ENCODE peak calls at places on chromosomes 6 and 20, in six cellular contexts. One of them, this sample, is unnamed.

GRCh38 chr6:110528051-110528929 is 51.9 kb upstream of the SLC22A16 start:
- DNase-seq in H1: peak
- DNase-seq in mesendoderm: peak
- DNase-seq in mesenchymal stem cell: peak
- DNase-seq in neuronal stem cell: peak
- DNase-seq in trophoblast cell: peak
- DNase-seq in this sample: peak

GRCh38 chr20:44911264-44911921 is 1.5 kb downstream of the PABPC1L start:
- DNase-seq in H1: peak
- DNase-seq in mesendoderm: peak
- DNase-seq in mesenchymal stem cell: peak
- DNase-seq in neuronal stem cell: peak
- DNase-seq in trophoblast cell: peak
- DNase-seq in this sample: peak

GRCh38 chr20:20743511-20744169 is 31.2 kb upstream of the RALGAPA2 start:
- DNase-seq in H1: peak
- DNase-seq in mesendoderm: peak
- DNase-seq in mesenchymal stem cell: peak
- DNase-seq in neuronal stem cell: peak
- DNase-seq in trophoblast cell: no peak
- DNase-seq in this sample: no peak

GRCh38 chr6:170279977-170280688 is 10.7 kb downstream of the DLL1 start:
- DNase-seq in H1: no peak
- DNase-seq in mesendoderm: peak
- DNase-seq in mesenchymal stem cell: no peak
- DNase-seq in neuronal stem cell: no peak
- DNase-seq in trophoblast cell: peak
- DNase-seq in this sample: peak

GRCh38 chr6:157328108-157328692 is 4.9 kb upstream of the TMEM242 start:
- DNase-seq in H1: no peak
- DNase-seq in mesendoderm: no peak
- DNase-seq in mesenchymal stem cell: no peak
- DNase-seq in neuronal stem cell: no peak
- DNase-seq in trophoblast cell: no peak
- DNase-seq in this sample: peak

GRCh38 chr6:146670161-146670560 is 71.4 kb downstream of the ADGB start:
- DNase-seq in H1: no peak
- DNase-seq in mesendoderm: no peak
- DNase-seq in mesenchymal stem cell: peak
- DNase-seq in neuronal stem cell: no peak
- DNase-seq in trophoblast cell: no peak
- DNase-seq in this sample: peak

GRCh38 chr6:39082310-39082709 is 32.7 kb downstream of the SAYSD1 start:
- DNase-seq in H1: peak
- DNase-seq in mesendoderm: no peak
- DNase-seq in mesenchymal stem cell: no peak
- DNase-seq in neuronal stem cell: no peak
- DNase-seq in trophoblast cell: no peak
- DNase-seq in this sample: no peak

GRCh38 chr6:130697661-130698535 is 129.3 kb upstream of the SMLR1 start:
- DNase-seq in H1: peak
- DNase-seq in mesendoderm: peak
- DNase-seq in mesenchymal stem cell: peak
- DNase-seq in neuronal stem cell: peak
- DNase-seq in trophoblast cell: peak
- DNase-seq in this sample: peak

GRCh38 chr20:3755814-3756480 is 11.6 kb downstream of the ADISSP start:
- DNase-seq in H1: no peak
- DNase-seq in mesendoderm: no peak
- DNase-seq in mesenchymal stem cell: no peak
- DNase-seq in neuronal stem cell: no peak
- DNase-seq in trophoblast cell: no peak
- DNase-seq in this sample: no peak

GRCh38 chr6:135568366-135568765 is 70.8 kb upstream of the AHI1 start:
- DNase-seq in H1: no peak
- DNase-seq in mesendoderm: peak
- DNase-seq in mesenchymal stem cell: peak
- DNase-seq in neuronal stem cell: no peak
- DNase-seq in trophoblast cell: no peak
- DNase-seq in this sample: peak

GRCh38 chr6:163404825-163405265 is 9.7 kb upstream of the QKI start:
- DNase-seq in H1: no peak
- DNase-seq in mesendoderm: peak
- DNase-seq in mesenchymal stem cell: peak
- DNase-seq in neuronal stem cell: no peak
- DNase-seq in trophoblast cell: no peak
- DNase-seq in this sample: no peak

GRCh38 chr6:165821754-165822153 is 158.7 kb upstream of the PDE10A start:
- DNase-seq in H1: no peak
- DNase-seq in mesendoderm: peak
- DNase-seq in mesenchymal stem cell: no peak
- DNase-seq in neuronal stem cell: no peak
- DNase-seq in trophoblast cell: no peak
- DNase-seq in this sample: peak

GRCh38 chr6:105152865-105153264 is 26.9 kb downstream of the POPDC3 start:
- DNase-seq in H1: no peak
- DNase-seq in mesendoderm: no peak
- DNase-seq in mesenchymal stem cell: no peak
- DNase-seq in neuronal stem cell: no peak
- DNase-seq in trophoblast cell: no peak
- DNase-seq in this sample: no peak

GRCh38 chr20:62303049-62303326 is 191 bp downstream of the ADRM1 start:
- DNase-seq in H1: no peak
- DNase-seq in mesendoderm: no peak
- DNase-seq in mesenchymal stem cell: no peak
- DNase-seq in neuronal stem cell: no peak
- DNase-seq in trophoblast cell: no peak
- DNase-seq in this sample: no peak

GRCh38 chr20:58892126-58892931 is 39.8 kb downstream of the GNAS start:
- DNase-seq in H1: peak
- DNase-seq in mesendoderm: peak
- DNase-seq in mesenchymal stem cell: peak
- DNase-seq in neuronal stem cell: peak
- DNase-seq in trophoblast cell: peak
- DNase-seq in this sample: peak

GRCh38 chr6:40894962-40895799 is 143.8 kb downstream of the UNC5CL start:
- DNase-seq in H1: peak
- DNase-seq in mesendoderm: peak
- DNase-seq in mesenchymal stem cell: peak
- DNase-seq in neuronal stem cell: peak
- DNase-seq in trophoblast cell: peak
- DNase-seq in this sample: peak

GRCh38 chr20:32963176-32963575 is 41.1 kb downstream of the SUN5 start:
- DNase-seq in H1: no peak
- DNase-seq in mesendoderm: no peak
- DNase-seq in mesenchymal stem cell: no peak
- DNase-seq in neuronal stem cell: no peak
- DNase-seq in trophoblast cell: no peak
- DNase-seq in this sample: no peak

GRCh38 chr6:125944434-125944816 is 12.1 kb upstream of the HINT3 start:
- DNase-seq in H1: no peak
- DNase-seq in mesendoderm: no peak
- DNase-seq in mesenchymal stem cell: peak
- DNase-seq in neuronal stem cell: no peak
- DNase-seq in trophoblast cell: no peak
- DNase-seq in this sample: peak

GRCh38 chr20:43916073-43916874 is 1.6 kb downstream of the TOX2 start:
- DNase-seq in H1: no peak
- DNase-seq in mesendoderm: peak
- DNase-seq in mesenchymal stem cell: peak
- DNase-seq in neuronal stem cell: no peak
- DNase-seq in trophoblast cell: no peak
- DNase-seq in this sample: no peak

GRCh38 chr20:61695741-61696140 is 369.9 kb downstream of the TAF4 start:
- DNase-seq in H1: no peak
- DNase-seq in mesendoderm: no peak
- DNase-seq in mesenchymal stem cell: no peak
- DNase-seq in neuronal stem cell: no peak
- DNase-seq in trophoblast cell: no peak
- DNase-seq in this sample: no peak

GRCh38 chr6:42929928-42930360 is 664 bp downstream of the CNPY3 start:
- DNase-seq in H1: no peak
- DNase-seq in mesendoderm: no peak
- DNase-seq in mesenchymal stem cell: peak
- DNase-seq in neuronal stem cell: no peak
- DNase-seq in trophoblast cell: no peak
- DNase-seq in this sample: peak

GRCh38 chr6:56650191-56650590 is 7.5 kb upstream of the DST start:
- DNase-seq in H1: no peak
- DNase-seq in mesendoderm: no peak
- DNase-seq in mesenchymal stem cell: peak
- DNase-seq in neuronal stem cell: no peak
- DNase-seq in trophoblast cell: no peak
- DNase-seq in this sample: no peak

GRCh38 chr6:56655250-56655649 is 12.6 kb upstream of the DST start:
- DNase-seq in H1: no peak
- DNase-seq in mesendoderm: no peak
- DNase-seq in mesenchymal stem cell: no peak
- DNase-seq in neuronal stem cell: no peak
- DNase-seq in trophoblast cell: no peak
- DNase-seq in this sample: no peak

GRCh38 chr6:56649782-56650181 is 7.1 kb upstream of the DST start:
- DNase-seq in H1: no peak
- DNase-seq in mesendoderm: no peak
- DNase-seq in mesenchymal stem cell: peak
- DNase-seq in neuronal stem cell: no peak
- DNase-seq in trophoblast cell: no peak
- DNase-seq in this sample: peak

GRCh38 chr6:56652994-56653393 is 10.3 kb upstream of the DST start:
- DNase-seq in H1: no peak
- DNase-seq in mesendoderm: no peak
- DNase-seq in mesenchymal stem cell: peak
- DNase-seq in neuronal stem cell: no peak
- DNase-seq in trophoblast cell: no peak
- DNase-seq in this sample: peak

GRCh38 chr6:56652231-56652630 is 9.5 kb upstream of the DST start:
- DNase-seq in H1: no peak
- DNase-seq in mesendoderm: no peak
- DNase-seq in mesenchymal stem cell: no peak
- DNase-seq in neuronal stem cell: no peak
- DNase-seq in trophoblast cell: no peak
- DNase-seq in this sample: peak
- H3K4me3 ChIP-seq in H1: no peak
- H3K4me3 ChIP-seq in mesendoderm: no peak
- H3K4me3 ChIP-seq in mesenchymal stem cell: no peak
- H3K4me3 ChIP-seq in neuronal stem cell: no peak
- H3K4me3 ChIP-seq in trophoblast cell: no peak
- H3K4me3 ChIP-seq in this sample: no peak

DNA sequence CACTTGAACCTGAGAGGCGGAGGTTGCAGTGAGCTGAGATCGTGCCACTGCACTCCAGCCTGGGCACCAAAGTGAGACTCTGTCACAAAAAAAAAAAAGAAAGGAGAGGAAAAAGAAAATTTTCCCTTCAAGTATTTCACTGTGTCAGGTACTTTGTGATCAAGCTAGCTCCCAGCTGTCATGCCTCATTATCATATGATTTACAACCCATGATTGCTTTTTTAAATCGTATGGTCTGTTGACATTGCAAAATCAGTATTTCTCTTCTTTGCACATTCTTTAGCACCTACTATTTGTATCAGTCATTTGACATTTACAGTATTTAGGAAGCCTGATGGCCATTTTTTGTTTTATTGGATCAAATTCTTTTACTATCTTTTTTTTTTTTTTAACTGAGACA is 22.4 kb downstream of the SASH1 start:
- DNase-seq in H1: no peak
- DNase-seq in mesendoderm: no peak
- DNase-seq in mesenchymal stem cell: no peak
- DNase-seq in neuronal stem cell: no peak
- DNase-seq in trophoblast cell: no peak
- DNase-seq in this sample: no peak
- H2BK120ac ChIP-seq in H1: no peak
- H2BK120ac ChIP-seq in mesendoderm: no peak
- H2BK120ac ChIP-seq in mesenchymal stem cell: no peak
- H2BK120ac ChIP-seq in neuronal stem cell: no peak
- H2BK120ac ChIP-seq in trophoblast cell: no peak
- H2BK120ac ChIP-seq in this sample: no peak

DNA sequence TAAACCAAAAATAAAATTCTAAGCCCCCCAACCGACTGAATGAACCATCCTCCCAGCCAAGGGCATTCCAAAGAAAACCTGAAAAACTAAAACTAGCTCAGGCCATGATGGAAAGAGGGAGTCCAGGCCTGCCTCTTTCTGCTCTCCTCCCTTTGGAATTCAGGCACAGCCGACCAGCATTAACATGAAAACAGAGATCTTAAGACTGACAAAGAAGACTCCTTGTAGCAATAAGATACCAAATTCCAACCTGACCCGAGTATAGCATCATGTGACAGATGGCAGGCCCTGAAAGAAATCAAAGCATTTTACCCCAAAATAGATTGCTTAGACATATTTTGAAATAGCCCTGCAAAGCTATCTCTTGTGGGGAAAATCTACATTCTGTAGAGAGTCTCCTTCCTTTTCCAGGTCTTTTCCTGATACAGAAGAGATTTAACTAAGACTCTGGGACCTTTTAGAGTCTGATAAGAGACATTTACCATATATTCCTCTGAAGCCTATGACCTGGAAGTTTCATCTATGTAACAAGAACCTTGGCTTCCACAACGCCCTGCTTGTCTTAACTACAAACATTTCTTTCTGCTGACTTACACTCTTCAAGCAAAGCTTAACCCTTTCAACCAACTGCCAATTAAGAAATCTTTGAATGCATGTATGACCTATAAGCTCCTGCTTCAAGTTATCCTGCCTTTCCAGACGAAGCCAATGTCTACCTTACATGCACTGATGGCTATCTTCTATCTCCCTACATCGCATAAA is 22.2 kb upstream of the TXLNB start:
- DNase-seq in H1: no peak
- DNase-seq in mesendoderm: peak
- DNase-seq in mesenchymal stem cell: no peak
- DNase-seq in neuronal stem cell: no peak
- DNase-seq in trophoblast cell: no peak
- DNase-seq in this sample: peak
- H2AK5ac ChIP-seq in H1: peak
- H2AK5ac ChIP-seq in mesendoderm: no peak
- H2AK5ac ChIP-seq in mesenchymal stem cell: no peak
- H2AK5ac ChIP-seq in neuronal stem cell: no peak
- H2AK5ac ChIP-seq in trophoblast cell: no peak
- H2AK5ac ChIP-seq in this sample: no peak

GRCh38 chr6:32938494-32938893 is 2.3 kb downstream of the HLA-DMB start:
- DNase-seq in H1: no peak
- DNase-seq in mesendoderm: no peak
- DNase-seq in mesenchymal stem cell: no peak
- DNase-seq in neuronal stem cell: no peak
- DNase-seq in trophoblast cell: no peak
- DNase-seq in this sample: no peak

GRCh38 chr6:32943864-32944263 is 3.0 kb upstream of the HLA-DMB start:
- DNase-seq in H1: no peak
- DNase-seq in mesendoderm: no peak
- DNase-seq in mesenchymal stem cell: no peak
- DNase-seq in neuronal stem cell: no peak
- DNase-seq in trophoblast cell: no peak
- DNase-seq in this sample: no peak

GRCh38 chr6:32941412-32941784 is 570 bp upstream of the HLA-DMB start:
- DNase-seq in H1: no peak
- DNase-seq in mesendoderm: no peak
- DNase-seq in mesenchymal stem cell: no peak
- DNase-seq in neuronal stem cell: no peak
- DNase-seq in trophoblast cell: no peak
- DNase-seq in this sample: no peak

GRCh38 chr6:32942555-32942954 is 1.7 kb upstream of the HLA-DMB start:
- DNase-seq in H1: no peak
- DNase-seq in mesendoderm: no peak
- DNase-seq in mesenchymal stem cell: no peak
- DNase-seq in neuronal stem cell: no peak
- DNase-seq in trophoblast cell: no peak
- DNase-seq in this sample: no peak

GRCh38 chr6:32940656-32941411 is at the start of gene HLA-DMB:
- DNase-seq in H1: peak
- DNase-seq in mesendoderm: peak
- DNase-seq in mesenchymal stem cell: peak
- DNase-seq in neuronal stem cell: peak
- DNase-seq in trophoblast cell: peak
- DNase-seq in this sample: peak
- H3K4me3 ChIP-seq in H1: peak
- H3K4me3 ChIP-seq in mesendoderm: no peak
- H3K4me3 ChIP-seq in mesenchymal stem cell: peak
- H3K4me3 ChIP-seq in neuronal stem cell: peak
- H3K4me3 ChIP-seq in trophoblast cell: no peak
- H3K4me3 ChIP-seq in this sample: peak